ENCODE peak calls at places on chromosomes 16 and 17, in four cellular contexts. M is heart right ventricle, T is AG10803, S is pancreas. N is an unnamed sample.

GRCh38 chr16:11563493-11564040 is 23.2 kb downstream of the LITAF start:
- DNase-seq in T (no peak), S (no peak), M (no peak), N (no peak)

GRCh38 chr16:56910654-56911539 is 21.0 kb upstream of the HERPUD1 start:
- DNase-seq in M (peak), S (no peak), T (peak), N (peak)

GRCh38 chr16:9868606-9869149 is 313.6 kb downstream of the GRIN2A start:
- DNase-seq in S (no peak), T (no peak), M (no peak), N (no peak)

GRCh38 chr16:14377326-14377725 is 252.7 kb downstream of the PARN start:
- DNase-seq in T (peak), S (no peak), M (no peak), N (peak)

GRCh38 chr17:15479697-15480096 is 12.3 kb upstream of the CDRT4 start:
- DNase-seq in T (peak), M (no peak), S (no peak), N (peak)

GRCh38 chr16:72635104-72635503 is 412.8 kb downstream of the ZFHX3 start:
- DNase-seq in T (no peak), M (no peak), S (no peak), N (no peak)

GRCh38 chr17:55038291-55038690 is 69.7 kb downstream of the STXBP4 start:
- DNase-seq in M (no peak), T (no peak), S (no peak), N (no peak)

GRCh38 chr17:7080445-7081041 is 492 bp upstream of the CLEC10A start:
- DNase-seq in T (no peak), S (no peak), M (peak), N (no peak)

GRCh38 chr16:86044241-86044671 is 145.3 kb downstream of the IRF8 start:
- DNase-seq in M (no peak), S (no peak), T (peak), N (peak)

GRCh38 chr17:38636054-38636453 is 30.3 kb upstream of the SRCIN1 start:
- DNase-seq in T (no peak), S (no peak), M (no peak), N (no peak)

GRCh38 chr17:37648555-37648954 is 5.3 kb upstream of the DDX52 start:
- DNase-seq in S (no peak), T (peak), M (no peak), N (peak)

GRCh38 chr16:66517586-66518263 is 32.2 kb downstream of the TK2 start:
- DNase-seq in M (no peak), S (no peak), T (no peak), N (no peak)

GRCh38 chr16:66519482-66519881 is 30.4 kb downstream of the TK2 start:
- DNase-seq in T (no peak), M (no peak), S (no peak), N (no peak)

GRCh38 chr16:66516172-66516807 is 33.6 kb downstream of the TK2 start:
- DNase-seq in T (no peak), S (no peak), M (no peak), N (no peak)

GRCh38 chr16:66515543-66516171 is 34.3 kb downstream of the TK2 start:
- DNase-seq in T (peak), S (peak), M (no peak), N (peak)

DNA sequence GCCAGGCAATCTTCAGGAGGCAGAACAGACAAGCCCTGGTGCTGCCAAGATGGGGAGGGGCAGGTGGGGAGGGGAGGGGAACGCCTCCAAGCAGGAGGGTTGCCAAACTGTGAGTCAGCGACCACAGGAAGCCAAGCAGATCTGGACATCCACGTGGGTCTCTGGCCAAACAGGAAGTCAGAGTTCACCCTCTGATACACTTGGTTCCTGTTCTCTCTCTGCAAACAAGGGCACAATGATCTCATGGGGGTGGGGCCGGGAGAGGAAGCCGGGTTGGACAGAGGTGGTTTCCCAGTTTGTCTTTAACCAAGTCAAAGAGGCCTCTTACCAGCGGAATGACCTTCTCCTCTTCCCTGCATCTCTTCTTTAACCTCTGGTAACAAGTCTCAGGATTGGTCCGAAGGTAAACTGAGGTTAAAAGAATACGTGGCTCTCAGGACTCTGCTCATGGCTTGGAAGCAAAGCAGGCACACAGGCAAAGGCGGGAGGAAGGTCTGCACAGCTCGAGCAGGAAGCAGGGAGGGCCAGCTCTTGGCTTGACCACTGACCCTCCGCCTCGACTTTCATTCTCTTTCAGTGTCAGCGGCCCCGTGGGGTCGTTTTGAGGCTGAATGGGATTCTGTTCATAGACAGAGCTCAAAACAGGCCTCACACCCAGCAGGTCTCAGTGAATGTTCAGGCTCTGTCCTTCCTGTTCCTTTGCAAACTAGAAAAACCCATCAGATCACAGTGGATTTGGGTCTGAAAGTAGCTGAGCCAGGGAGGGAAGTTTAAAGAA is 32.9 kb downstream of the TK2 start:
- DNase-seq in S (peak), M (peak), T (peak), N (peak)
- H3K4me3 ChIP-seq in S (no peak), M (no peak), T (peak), N (no peak)

DNA sequence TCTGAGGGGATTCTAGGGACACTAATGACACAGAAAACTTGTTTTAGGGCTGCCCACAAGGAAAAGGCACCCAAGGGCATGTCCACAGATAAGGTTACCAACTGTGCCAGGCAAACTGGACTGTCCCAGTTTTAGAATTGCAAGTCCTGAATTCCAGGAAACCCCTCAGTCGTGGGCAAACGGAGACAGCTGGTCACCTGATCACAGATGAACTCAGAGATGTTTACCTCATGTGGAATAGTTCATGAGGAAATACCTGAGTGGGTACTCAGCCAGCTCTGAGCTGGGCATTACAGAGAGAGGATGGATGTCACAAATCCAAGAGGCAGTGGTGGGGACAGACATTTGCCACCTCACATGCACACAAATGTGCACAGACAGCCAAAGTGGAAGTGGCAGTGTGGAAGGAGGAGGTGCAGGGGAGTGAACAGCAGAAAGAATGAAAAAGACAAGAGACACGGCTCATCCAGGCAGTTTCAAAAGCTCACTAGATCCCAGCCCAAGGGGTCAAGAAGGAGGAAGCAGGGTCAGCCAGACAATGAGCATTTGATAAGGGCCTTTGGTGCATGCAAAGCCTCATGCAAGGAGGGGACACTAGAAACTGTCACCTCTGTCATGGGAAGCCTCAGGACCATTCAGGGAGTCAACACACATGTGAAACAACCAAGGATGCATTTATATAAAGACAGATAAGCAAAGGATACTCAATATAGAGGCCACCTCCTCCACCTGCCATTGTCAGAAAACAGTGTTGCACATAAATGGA is 24.8 kb downstream of the TTLL6 start:
- DNase-seq in M (no peak), S (no peak), T (no peak), N (no peak)
- H3K4me3 ChIP-seq in M (no peak), S (no peak), T (no peak), N (no peak)

DNA sequence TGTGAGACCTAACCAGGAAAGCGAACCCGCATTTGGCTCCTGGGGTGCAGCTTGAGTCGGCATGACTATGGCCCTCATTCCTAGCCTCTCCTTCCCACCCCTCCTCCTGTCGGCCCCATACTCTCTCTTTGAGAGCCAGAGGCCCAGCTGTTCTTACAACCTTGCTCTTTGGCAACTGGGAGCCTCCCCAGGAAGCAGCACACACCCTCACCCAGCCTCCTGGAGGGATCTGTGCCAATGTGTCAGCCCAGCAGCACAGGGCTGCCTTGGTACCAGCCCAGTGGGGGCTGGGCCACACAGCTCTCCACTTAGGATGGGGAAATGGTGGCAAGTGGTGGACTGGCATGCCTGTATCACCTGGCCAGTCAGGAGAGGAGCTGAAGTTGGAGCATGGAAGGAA is 70.3 kb upstream of the LGALS9 start:
- DNase-seq in T (no peak), M (no peak), S (no peak), N (no peak)
- H3K4me3 ChIP-seq in T (peak), M (peak), S (no peak), N (no peak)

DNA sequence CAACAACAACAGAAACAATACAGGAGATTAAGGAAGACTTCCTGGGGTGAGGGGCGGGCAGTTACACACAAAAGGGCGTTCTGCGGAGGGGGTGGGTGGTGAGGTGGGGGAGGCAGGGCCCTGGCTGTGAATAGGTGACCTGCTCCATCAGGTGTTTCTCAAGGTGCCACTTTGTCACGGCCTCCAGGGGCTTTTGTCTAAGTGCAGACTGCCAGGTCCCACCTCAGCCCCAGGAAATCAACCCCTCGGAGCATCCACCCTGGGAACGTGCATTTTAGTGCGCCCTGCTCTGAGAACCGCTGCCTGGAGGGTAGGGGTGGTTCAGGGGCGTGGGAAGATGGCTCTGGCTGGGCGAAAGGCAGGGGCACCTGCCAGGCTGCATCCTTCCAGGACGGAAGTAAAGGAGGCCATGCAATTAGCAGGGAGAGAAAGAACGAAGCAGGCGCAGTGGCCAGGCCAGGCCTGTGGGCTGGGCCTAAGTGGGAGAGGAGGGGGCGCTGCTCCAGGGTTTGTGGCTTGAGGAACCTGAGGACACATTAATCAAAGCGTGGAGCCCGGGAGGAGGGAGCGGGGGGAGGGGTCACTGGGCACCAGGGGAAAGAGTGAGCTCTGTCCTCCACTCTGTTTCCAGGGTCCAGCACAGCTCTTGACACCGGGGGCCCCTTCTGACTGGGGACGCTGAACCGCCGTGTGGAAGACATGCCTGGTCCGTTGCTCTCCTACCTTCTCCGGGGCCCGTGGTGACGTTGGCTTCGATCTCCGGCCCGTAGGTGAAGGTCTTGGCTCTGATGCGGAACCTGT is 49.4 kb upstream of the CDC42EP4 start:
- DNase-seq in M (no peak), T (no peak), S (no peak), N (no peak)
- H3K4me3 ChIP-seq in M (no peak), T (no peak), S (no peak), N (no peak)

DNA sequence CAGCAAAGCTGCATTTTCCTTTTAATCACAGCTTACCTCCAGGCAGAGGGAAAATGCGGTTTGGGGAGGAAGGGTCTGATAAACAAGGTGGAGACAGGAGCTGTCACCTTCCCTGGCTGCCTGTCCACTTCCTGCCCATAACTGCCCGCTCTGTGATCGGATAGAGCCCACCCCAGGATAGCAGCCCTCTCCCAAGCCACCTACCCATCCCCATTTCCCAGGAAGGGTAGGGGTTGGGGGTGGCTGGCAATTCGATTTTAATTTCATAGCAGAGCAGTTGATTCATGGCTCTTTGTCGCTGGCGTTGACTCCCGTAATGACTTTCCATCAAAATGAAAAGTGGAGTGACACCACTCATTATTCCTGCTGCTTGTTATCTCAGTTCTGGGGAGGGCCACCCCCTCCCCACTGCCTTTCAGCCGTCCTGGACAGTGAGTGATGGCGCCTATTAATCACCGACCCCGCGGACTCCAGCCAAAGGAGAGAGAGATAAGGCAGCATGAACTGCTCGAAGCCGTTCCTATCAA is 11.2 kb downstream of the CDK5RAP3 start:
- DNase-seq in M (no peak), S (no peak), T (no peak), N (no peak)
- H3K4me3 ChIP-seq in M (no peak), S (no peak), T (no peak), N (no peak)

GRCh38 chr16:81610936-81611335 is 166.3 kb downstream of the CMIP start:
- DNase-seq in S (no peak), M (no peak), T (no peak), N (no peak)

GRCh38 chr16:81608515-81609209 is 164.1 kb downstream of the CMIP start:
- DNase-seq in S (no peak), M (no peak), T (peak), N (peak)

GRCh38 chr16:81609323-81609892 is 164.8 kb downstream of the CMIP start:
- DNase-seq in S (no peak), T (no peak), M (no peak), N (no peak)

GRCh38 chr16:81611721-81612120 is 167.1 kb downstream of the CMIP start:
- DNase-seq in T (no peak), S (no peak), M (no peak), N (no peak)

DNA sequence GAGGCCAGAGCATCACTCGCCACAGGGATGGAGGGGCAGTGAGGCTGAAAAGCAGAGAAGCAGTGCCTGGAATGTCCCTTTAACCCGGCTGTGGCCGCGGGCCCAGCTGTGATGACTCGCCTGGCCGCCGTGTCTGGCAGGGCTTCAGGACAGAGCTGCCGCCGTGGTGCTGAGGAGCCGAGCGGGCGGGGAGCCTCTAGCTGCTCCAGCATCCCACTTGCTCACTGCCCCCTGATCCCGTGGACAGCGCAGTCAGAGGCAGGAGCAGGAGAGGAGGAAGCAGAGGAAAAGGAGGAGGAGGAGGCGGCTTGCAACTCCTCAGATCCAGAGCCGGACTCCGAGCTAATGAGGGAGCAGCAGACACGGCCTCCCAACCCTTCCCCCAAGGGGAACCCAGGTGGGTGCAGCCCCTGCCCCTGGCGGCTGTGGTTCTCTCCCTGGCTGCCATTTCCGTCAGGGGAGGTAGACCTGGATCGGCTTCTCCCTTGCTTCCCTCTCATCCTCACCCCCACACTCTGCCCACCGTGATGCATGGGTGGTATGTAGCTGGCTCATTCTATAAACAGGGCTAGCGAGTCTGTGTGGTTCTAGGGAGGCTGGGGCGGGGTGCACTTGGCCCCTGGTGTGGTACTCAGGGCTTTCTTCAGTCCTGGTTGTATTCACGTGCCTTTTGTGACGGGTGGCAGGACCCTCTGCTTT is 165.7 kb downstream of the CMIP start:
- DNase-seq in M (peak), S (no peak), T (peak), N (peak)
- H3K4me3 ChIP-seq in M (no peak), S (no peak), T (peak), N (no peak)